ENCODE peak calls at places on chromosomes 4 and X, in ten cellular contexts. B, N, S, A, Y, G, X, T, R and U are unnamed samples.

GRCh38 chrX:9995855-9996339 is 28.7 kb downstream of the CLDN34 start:
- DNase-seq in B (peak), N (peak), S (peak), A (peak), Y (peak), G (peak), X (peak), T (peak), R (no peak), U (no peak)

GRCh38 chr4:8613421-8614364 is 21.1 kb downstream of the CPZ start:
- DNase-seq in B (no peak), N (no peak), S (no peak), A (no peak), Y (no peak), G (no peak), X (no peak), T (peak), R (no peak), U (no peak)

GRCh38 chr4:158443731-158444130 is 78.0 kb upstream of the RXFP1 start:
- DNase-seq in B (no peak), N (no peak), S (no peak), A (no peak), Y (no peak), G (no peak), X (no peak), T (no peak), R (no peak), U (no peak)

GRCh38 chr4:60605651-60606354 is 594.3 kb upstream of the ADGRL3 start:
- DNase-seq in B (no peak), N (no peak), S (no peak), A (peak), Y (no peak), G (no peak), X (no peak), T (no peak), R (no peak), U (no peak)

GRCh38 chr4:131441004-131441688 is 1707.9 kb upstream of the PCDH10 start:
- DNase-seq in B (no peak), N (no peak), S (no peak), A (no peak), Y (no peak), G (no peak), X (no peak), T (no peak), R (no peak), U (no peak)

GRCh38 chrX:48834383-48834709 is 1.1 kb downstream of the PCSK1N start:
- DNase-seq in B (no peak), N (peak), S (no peak), A (no peak), Y (no peak), G (peak), X (no peak), T (no peak), R (no peak), U (no peak)

GRCh38 chrX:23879380-23880090 is 28.2 kb downstream of the APOO start:
- DNase-seq in B (no peak), N (no peak), S (no peak), A (no peak), Y (no peak), G (no peak), X (no peak), T (no peak), R (no peak), U (no peak)

GRCh38 chr4:82988323-82988832 is 22.2 kb downstream of the LIN54 start:
- DNase-seq in B (no peak), N (no peak), S (peak), A (peak), Y (no peak), G (no peak), X (no peak), T (no peak), R (peak), U (peak)

GRCh38 chrX:86946569-86946968 is 571.0 kb upstream of the KLHL4 start:
- DNase-seq in B (no peak), N (peak), S (no peak), A (peak), Y (no peak), G (peak), X (peak), T (no peak), R (peak), U (no peak)

GRCh38 chr4:140793291-140793690 is 37.1 kb upstream of the TBC1D9 start:
- DNase-seq in B (no peak), N (no peak), S (no peak), A (no peak), Y (no peak), G (no peak), X (no peak), T (no peak), R (no peak), U (no peak)

DNA sequence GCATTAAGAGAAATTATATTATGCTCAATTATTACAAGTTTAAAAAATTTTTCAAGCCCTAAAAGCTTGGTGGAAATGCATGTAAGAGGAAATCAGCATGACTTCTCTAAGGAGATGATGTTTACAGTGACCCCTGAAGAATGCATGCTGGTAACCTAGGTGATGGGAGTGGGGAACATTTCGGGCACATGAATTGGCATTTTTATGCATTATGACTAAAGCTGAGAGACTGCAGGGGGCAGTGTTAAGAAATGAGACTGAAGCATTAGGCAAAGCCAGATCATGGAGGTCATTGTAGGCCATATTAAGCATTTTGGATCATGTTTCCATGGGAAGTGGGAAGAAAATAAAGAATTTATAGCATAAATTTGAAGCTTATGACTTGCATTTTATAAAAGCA is 421.3 kb downstream of the FAT4 start:
- DNase-seq in B (no peak), N (no peak), S (no peak), A (peak), Y (no peak), G (no peak), X (no peak), T (no peak), R (no peak), U (no peak)
- TF ChIP-seq CTCF in B (no peak), N (no peak), S (peak), A (no peak), Y (no peak), G (peak), X (peak), T (no peak), R (peak), U (no peak)

DNA sequence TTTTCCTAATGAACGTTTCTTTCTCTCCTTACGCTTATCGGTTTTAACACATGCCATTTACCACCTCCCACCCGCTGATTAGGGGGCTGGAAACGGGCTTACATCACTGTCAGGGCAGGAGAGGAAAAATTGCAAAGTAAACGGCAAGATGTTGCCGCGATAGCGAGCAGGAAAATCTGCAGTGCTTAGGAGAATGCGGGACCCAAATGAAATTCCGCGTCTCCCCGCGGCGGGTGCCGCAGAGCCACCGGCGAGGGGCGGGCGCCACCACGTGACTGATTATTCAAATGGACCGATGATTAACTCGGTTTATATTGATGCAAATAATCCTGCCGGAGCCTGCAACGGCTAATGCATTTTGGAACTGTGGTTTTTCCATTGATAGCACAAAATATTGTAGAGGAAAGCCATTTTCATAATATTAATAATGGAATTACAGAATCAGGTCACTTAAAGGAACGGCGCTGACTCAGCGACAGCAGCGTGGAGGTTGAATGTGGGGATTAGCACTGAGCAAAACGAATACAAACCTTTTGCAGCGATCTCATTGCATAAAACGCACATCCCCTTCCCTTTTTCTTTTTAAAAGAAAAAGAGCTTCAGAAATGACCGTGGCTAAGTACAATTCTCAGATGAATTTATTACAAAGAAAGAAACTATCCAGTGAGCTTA is 224.2 kb downstream of the STIM2 start:
- DNase-seq in B (no peak), N (no peak), S (no peak), A (peak), Y (peak), G (no peak), X (peak), T (peak), R (no peak), U (no peak)
- TF ChIP-seq CTCF in B (no peak), N (no peak), S (no peak), A (peak), Y (no peak), G (no peak), X (no peak), T (no peak), R (peak), U (no peak)

DNA sequence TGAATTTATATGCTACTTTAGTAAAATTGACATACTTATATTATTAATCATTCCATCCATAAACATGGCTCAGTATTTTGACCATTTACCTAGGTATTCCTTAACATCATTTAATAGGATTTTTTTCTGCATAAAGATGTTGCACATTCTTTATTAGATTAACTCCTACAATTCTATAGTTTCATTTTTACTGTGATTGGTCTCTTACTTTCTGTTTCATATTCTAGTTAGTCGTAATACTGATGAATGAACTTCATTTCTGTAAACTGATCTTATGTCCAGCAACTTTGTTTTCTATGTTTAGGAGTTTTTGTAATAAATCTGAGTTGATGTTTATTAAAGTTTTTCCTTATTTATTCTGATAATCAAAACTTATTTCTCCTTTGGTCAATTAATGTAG is 278.2 kb upstream of the CXXC4 start:
- DNase-seq in B (no peak), N (peak), S (no peak), A (no peak), Y (no peak), G (no peak), X (no peak), T (no peak), R (no peak), U (no peak)
- TF ChIP-seq CTCF in B (no peak), N (no peak), S (no peak), A (no peak), Y (no peak), G (no peak), X (no peak), T (no peak), R (no peak), U (no peak)

DNA sequence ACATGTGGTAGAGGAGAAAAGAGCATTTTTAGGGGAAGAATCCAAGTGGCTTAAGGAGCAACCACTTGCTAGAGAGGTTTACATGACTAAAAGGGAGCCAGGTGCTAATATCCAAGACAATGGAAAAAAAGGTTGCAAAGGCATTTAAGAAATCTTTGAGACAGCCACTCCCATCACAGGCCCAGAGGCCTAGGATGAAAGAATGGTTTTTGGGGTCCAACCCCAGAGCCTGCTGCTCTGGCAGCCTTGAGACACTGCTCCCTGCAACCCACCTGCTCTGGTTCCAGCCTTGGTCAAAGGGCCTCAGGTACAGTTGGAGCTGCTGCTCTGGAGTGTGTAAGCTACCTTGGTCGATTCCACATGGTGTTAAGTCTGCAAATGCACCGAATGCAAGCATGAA is 84.1 kb upstream of the FREM3 start:
- DNase-seq in B (no peak), N (no peak), S (no peak), A (no peak), Y (no peak), G (no peak), X (no peak), T (no peak), R (no peak), U (no peak)
- TF ChIP-seq CTCF in B (no peak), N (no peak), S (no peak), A (no peak), Y (no peak), G (no peak), X (no peak), T (no peak), R (no peak), U (no peak)

GRCh38 chr4:168589154-168589553 is 92.3 kb downstream of the PALLD start:
- DNase-seq in B (no peak), N (no peak), S (no peak), A (peak), Y (no peak), G (no peak), X (no peak), T (no peak), R (peak), U (no peak)
- TF ChIP-seq CTCF in B (no peak), N (no peak), S (no peak), A (no peak), Y (no peak), G (no peak), X (no peak), T (no peak), R (no peak), U (no peak)